ENCODE peak calls at places on chromosomes 12 and 14, in eight cellular contexts. A is HCT116, U is H1, O is endothelial cell of umbilical vein, C is GM23338, G is K562, L is HepG2, T is GM12878. E is an unnamed sample. For H3K36me3, the result is how much of the 10 kb centered on the place peaks cover.

GRCh38 chr12:45727994-45728624 is 1.4 kb upstream of the ARID2 start:
- DNase-seq in O (no peak), L (no peak), C (no peak), U (no peak), A (no peak), G (no peak), T (no peak), E (peak)

GRCh38 chr14:74083784-74084276 is 423 bp downstream of the ALDH6A1 start:
- DNase-seq in G (no peak), A (no peak), U (no peak), L (peak), C (peak), T (no peak), O (no peak), E (no peak)

GRCh38 chr14:59465570-59466150 is 480 bp upstream of the GPR135 start:
- DNase-seq in O (no peak), A (no peak), U (no peak), T (no peak), C (no peak), L (no peak), G (no peak), E (no peak)

GRCh38 chr14:58068306-58068705 is 83.7 kb downstream of the ARMH4 start:
- DNase-seq in U (no peak), L (no peak), G (no peak), A (no peak), T (no peak), C (no peak), O (no peak), E (no peak)

GRCh38 chr12:118494776-118495175 is 118.4 kb downstream of the SUDS3 start:
- DNase-seq in G (no peak), T (no peak), C (no peak), A (no peak), L (no peak), O (no peak), U (no peak), E (no peak)

GRCh38 chr14:81476816-81477215 is 56.8 kb downstream of the SEL1L start:
- DNase-seq in O (no peak), T (no peak), L (no peak), C (no peak), U (no peak), A (no peak), G (no peak), E (no peak)

GRCh38 chr12:48105321-48105866 is 485 bp downstream of the SENP1 start:
- DNase-seq in T (peak), L (no peak), C (peak), O (peak), G (no peak), A (no peak), U (no peak), E (no peak)

GRCh38 chr12:10853746-10854145 is 4.5 kb upstream of the PRR4 start:
- DNase-seq in L (no peak), T (no peak), G (no peak), C (no peak), U (no peak), A (no peak), O (no peak), E (no peak)

GRCh38 chr12:72272731-72273498 is 745 bp downstream of the TRHDE start:
- DNase-seq in G (no peak), C (peak), U (peak), T (no peak), L (no peak), O (no peak), A (no peak), E (no peak)

DNA sequence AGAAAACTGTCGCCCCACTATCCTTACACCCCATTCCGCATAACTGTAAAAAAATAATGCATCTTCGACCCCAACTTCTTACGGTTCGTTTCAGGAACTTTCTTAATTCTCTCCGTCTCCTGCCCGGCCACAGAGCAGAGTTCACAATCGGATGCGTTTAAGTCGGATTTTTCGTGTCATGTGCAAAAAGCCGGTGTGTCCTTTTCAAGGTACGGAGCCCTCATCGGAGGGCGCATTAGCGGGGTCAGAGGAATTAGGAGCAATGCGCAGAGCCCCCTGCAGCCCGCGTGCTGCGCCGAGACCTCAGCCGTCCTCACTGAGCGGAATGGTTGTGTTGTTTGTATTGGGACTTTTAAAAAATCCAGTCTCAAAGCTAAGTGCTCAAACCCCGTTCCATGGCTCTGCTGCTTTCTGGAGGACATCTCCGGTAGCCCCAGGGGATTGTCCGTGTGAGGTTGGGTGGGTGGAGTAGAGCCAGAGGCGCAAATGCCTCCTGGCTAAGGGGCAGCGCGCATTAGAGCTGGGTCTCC is 3.8 kb upstream of the GSC start:
- DNase-seq in A (no peak), O (no peak), L (no peak), C (peak), G (no peak), T (no peak), U (peak), E (no peak)
- TF ChIP-seq EZH2 in A (no peak), O (peak), L (no peak), C (peak), G (no peak), T (no peak), U (peak), E (peak)

GRCh38 chr12:131759176-131759575 is 48.3 kb downstream of the SFSWAP start:
- DNase-seq in T (no peak), L (no peak), C (no peak), U (no peak), G (no peak), O (no peak), A (no peak), E (no peak)
- H3K36me3 ChIP-seq in T (under half), L (half or more), C (under half), U (half or more), G (half or more), O (under half), A (under half), E (half or more)

DNA sequence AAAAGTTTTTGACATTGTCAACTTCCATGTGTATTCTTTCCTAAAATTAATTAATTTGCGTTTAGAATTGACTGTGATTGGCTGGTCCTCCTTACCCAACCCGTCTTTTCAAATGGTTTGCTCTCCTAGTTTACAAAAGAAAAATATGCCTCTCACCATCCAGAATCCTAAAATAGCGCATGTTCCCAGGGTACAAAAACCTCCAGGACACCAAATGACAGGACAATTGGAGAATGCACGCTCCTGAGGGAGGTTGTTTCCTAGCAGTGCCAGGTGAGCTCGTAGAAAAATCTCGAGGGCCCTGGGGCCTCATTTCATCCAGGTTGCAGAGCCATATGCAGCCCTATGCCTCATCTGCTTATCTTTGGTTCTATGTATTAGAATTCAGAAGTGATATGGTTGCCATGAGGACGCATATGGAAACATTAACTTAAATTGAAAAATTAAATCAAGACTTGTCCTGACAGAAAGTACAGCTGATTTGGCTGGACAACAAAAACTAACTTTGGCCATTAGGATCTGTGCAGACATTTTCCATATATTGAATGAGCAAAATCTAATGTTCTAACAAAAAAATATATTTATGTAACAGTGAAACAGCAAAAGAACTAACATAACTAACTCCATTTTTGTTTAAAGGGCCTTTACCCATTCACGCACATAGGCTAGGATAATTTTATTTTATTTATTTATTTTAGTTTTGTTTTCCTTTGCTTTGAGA is 28.2 kb upstream of the EGLN3 start:
- DNase-seq in L (no peak), O (no peak), A (no peak), U (no peak), G (no peak), T (no peak), C (no peak), E (no peak)
- TF ChIP-seq POLR2AphosphoS5 in L (no peak), O (no peak), A (no peak), U (no peak), G (no peak), T (no peak), C (no peak), E (no peak)

GRCh38 chr14:37597538-37598084 is 2.2 kb downstream of the TTC6 start:
- DNase-seq in L (no peak), T (no peak), G (no peak), A (no peak), U (peak), C (peak), O (no peak), E (no peak)
- TF ChIP-seq EZH2 in L (no peak), T (no peak), G (no peak), A (no peak), U (no peak), C (peak), O (peak), E (no peak)

GRCh38 chr12:49796155-49796554 is 32.1 kb downstream of the NCKAP5L start:
- DNase-seq in T (no peak), L (no peak), U (no peak), A (no peak), C (no peak), G (peak), O (no peak), E (no peak)
- H3K36me3 ChIP-seq in T (under half), L (under half), U (under half), A (under half), C (under half), G (under half), O (under half), E (under half)

GRCh38 chr14:22837059-22837749 is 819 bp downstream of the MMP14 start:
- DNase-seq in O (peak), T (no peak), A (no peak), C (peak), G (peak), U (peak), L (peak), E (no peak)

GRCh38 chr14:22841311-22841710 is 4.9 kb downstream of the MMP14 start:
- DNase-seq in L (no peak), A (no peak), C (no peak), G (no peak), T (no peak), O (no peak), U (no peak), E (no peak)

GRCh38 chr14:22837750-22838538 is 1.6 kb downstream of the MMP14 start:
- DNase-seq in O (no peak), A (no peak), G (no peak), L (no peak), C (peak), T (no peak), U (peak), E (no peak)

GRCh38 chr14:22838631-22839041 is 2.3 kb downstream of the MMP14 start:
- DNase-seq in T (no peak), A (no peak), L (no peak), U (no peak), G (no peak), O (no peak), C (no peak), E (no peak)

DNA sequence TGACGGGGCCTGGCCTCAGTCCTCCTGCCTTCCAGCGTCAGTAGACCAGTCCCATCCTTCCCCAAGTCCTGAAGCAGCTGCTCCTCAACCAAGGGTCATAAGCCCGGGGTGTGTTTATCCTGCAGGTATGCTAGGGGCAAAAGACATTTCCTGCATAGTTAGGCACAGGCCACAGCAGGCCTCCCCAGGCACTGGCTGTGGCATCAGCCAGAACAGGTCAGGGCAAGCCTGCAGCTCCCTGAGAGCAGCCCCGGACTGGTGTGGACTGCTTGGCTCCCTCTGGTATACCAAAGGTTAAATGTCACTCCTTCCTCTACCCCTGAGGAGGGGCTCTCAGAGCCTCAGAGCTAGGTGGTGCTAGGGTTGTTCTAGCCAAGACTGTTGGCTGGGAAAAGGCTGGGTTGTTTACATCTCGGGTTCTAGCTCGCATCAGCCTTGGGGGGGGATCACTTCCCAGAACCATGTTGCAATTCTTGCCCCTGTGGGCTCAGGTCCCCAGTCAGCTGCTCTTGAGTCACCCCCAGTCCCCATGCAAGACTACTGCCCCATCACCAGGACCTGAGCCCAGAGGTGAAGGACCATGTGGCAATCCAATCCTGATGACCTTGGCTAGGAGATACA is 2.9 kb downstream of the MMP14 start:
- DNase-seq in U (no peak), T (no peak), G (no peak), O (no peak), C (no peak), L (no peak), A (no peak), E (no peak)
- TF ChIP-seq POLR2AphosphoS5 in U (no peak), T (no peak), G (no peak), O (peak), C (no peak), L (no peak), A (no peak), E (no peak)

GRCh38 chr12:49298160-49298559 is 3.2 kb downstream of the PRPH start:
- DNase-seq in O (no peak), C (no peak), T (no peak), A (no peak), L (no peak), G (peak), U (no peak), E (no peak)

GRCh38 chr12:49296034-49296835 is 1.3 kb downstream of the PRPH start:
- DNase-seq in T (no peak), C (peak), O (no peak), L (peak), G (peak), U (peak), A (no peak), E (no peak)

GRCh38 chr12:49295087-49296001 is at the start of gene PRPH:
- DNase-seq in O (no peak), T (no peak), G (no peak), L (no peak), U (peak), C (peak), A (no peak), E (no peak)

GRCh38 chr12:49297695-49298060 is 2.7 kb downstream of the PRPH start:
- DNase-seq in L (no peak), A (no peak), C (no peak), G (no peak), O (no peak), U (no peak), T (no peak), E (no peak)

GRCh38 chr12:49296836-49297694 is 2.1 kb downstream of the PRPH start:
- DNase-seq in A (peak), G (peak), L (peak), U (peak), T (no peak), C (peak), O (no peak), E (no peak)
- TF ChIP-seq EZH2 in A (no peak), G (no peak), L (peak), U (peak), T (peak), C (peak), O (peak), E (no peak)

E was measured in SK-N-MC.